ENCODE peak calls at places on chromosome 19, in four cellular contexts. Z, J, F and N are unnamed samples.
A peak's percentile ranks its signal among the peaks of the same experiment; 100 is the strongest.

GRCh38 chr19:55175117-55175867 is 4.8 kb downstream of the SYT5 start:
- DNase-seq in Z (no peak), J (no peak), F (no peak), N (no peak)

GRCh38 chr19:33394006-33394722 is 20.7 kb downstream of the CEBPG start:
- DNase-seq in Z (peak; percentile 86), J (no peak), F (peak; percentile 73), N (no peak)

GRCh38 chr19:34254552-34255432 is at the start of gene GARRE1:
- DNase-seq in Z (no peak), J (peak; percentile 86), F (peak; percentile 56), N (no peak)

GRCh38 chr19:45168767-45169351 is 8.1 kb upstream of the NKPD1 start:
- DNase-seq in Z (no peak), J (no peak), F (no peak), N (no peak)

GRCh38 chr19:44024900-44025216 is 321 bp upstream of the ZNF222 start:
- DNase-seq in Z (no peak), J (no peak), F (no peak), N (no peak)

GRCh38 chr19:1287622-1288527 is 2.2 kb downstream of the EFNA2 start:
- DNase-seq in Z (no peak), J (no peak), F (no peak), N (no peak)

GRCh38 chr19:1941146-1942077 is at the start of gene CSNK1G2:
- DNase-seq in Z (no peak), J (no peak), F (no peak), N (no peak)

GRCh38 chr19:491146-491741 is 5.0 kb upstream of the MADCAM1 start:
- DNase-seq in Z (no peak), J (no peak), F (peak; percentile 18), N (no peak)

GRCh38 chr19:55641376-55642152 is 762 bp downstream of the ZNF580 start:
- DNase-seq in Z (peak; percentile 39), J (peak; percentile 63), F (peak; percentile 36), N (no peak)

GRCh38 chr19:43430142-43430710 is 15.5 kb downstream of the TEX101 start:
- DNase-seq in Z (peak; percentile 18), J (no peak), F (no peak), N (no peak)

GRCh38 chr19:47322048-47322447 is 9.9 kb upstream of the C5AR2 start:
- DNase-seq in Z (no peak), J (no peak), F (no peak), N (no peak)

GRCh38 chr19:49492573-49493411 is 3.4 kb upstream of the RPS11 start:
- DNase-seq in Z (peak; percentile 42), J (peak; percentile 83), F (no peak), N (peak; percentile 59)

GRCh38 chr19:10334340-10335148 is 1.2 kb upstream of the RAVER1 start:
- DNase-seq in Z (peak; percentile 93), J (peak; percentile 93), F (peak; percentile 97), N (peak; percentile 81)

GRCh38 chr19:51071006-51071405 is 6.1 kb upstream of the KLK13 start:
- DNase-seq in Z (no peak), J (no peak), F (no peak), N (no peak)

GRCh38 chr19:2334986-2335846 is 6.7 kb downstream of the SPPL2B start:
- DNase-seq in Z (no peak), J (no peak), F (no peak), N (no peak)

GRCh38 chr19:295687-296370 is 4.6 kb upstream of the PLPP2 start:
- DNase-seq in Z (no peak), J (no peak), F (no peak), N (no peak)

GRCh38 chr19:32396046-32396652 is 9.4 kb upstream of the DPY19L3 start:
- DNase-seq in Z (no peak), J (no peak), F (no peak), N (no peak)

GRCh38 chr19:45779231-45780145 is 2.8 kb downstream of the DMPK start:
- DNase-seq in Z (peak; percentile 49), J (peak; percentile 95), F (peak; percentile 43), N (no peak)

GRCh38 chr19:45401815-45402468 is 2.9 kb downstream of the PPP1R13L start:
- DNase-seq in Z (no peak), J (no peak), F (peak; percentile 36), N (no peak)

GRCh38 chr19:35848919-35849505 is 3.3 kb downstream of the NPHS1 start:
- DNase-seq in Z (no peak), J (no peak), F (no peak), N (no peak)

GRCh38 chr19:55474269-55475265 is 1.9 kb upstream of the ZNF628 start:
- DNase-seq in Z (no peak), J (no peak), F (peak; percentile 29), N (no peak)

GRCh38 chr19:18861235-18861634 is 29.5 kb downstream of the UPF1 start:
- DNase-seq in Z (no peak), J (no peak), F (no peak), N (no peak)

GRCh38 chr19:1513492-1514294 is 874 bp upstream of the ADAMTSL5 start:
- DNase-seq in Z (peak; percentile 52), J (peak; percentile 59), F (peak; percentile 64), N (no peak)

GRCh38 chr19:11927227-11927626 is 2.3 kb downstream of the ZNF700 start:
- DNase-seq in Z (no peak), J (no peak), F (no peak), N (no peak)

GRCh38 chr19:43755256-43755801 is 567 bp upstream of the SMG9 start:
- DNase-seq in Z (peak; percentile 71), J (peak; percentile 91), F (peak; percentile 78), N (no peak)

GRCh38 chr19:42122691-42123607 is 9.3 kb downstream of the POU2F2 start:
- DNase-seq in Z (no peak), J (no peak), F (no peak), N (no peak)

GRCh38 chr19:10294368-10294697 is 4.6 kb downstream of the ICAM5 start:
- DNase-seq in Z (no peak), J (no peak), F (no peak), N (no peak)

GRCh38 chr19:44770550-44771257 is 7.0 kb upstream of the CBLC start:
- DNase-seq in Z (peak; percentile 94), J (peak; percentile 99), F (peak; percentile 95), N (peak; percentile 96)

GRCh38 chr19:45716314-45717130 is 14.2 kb downstream of the FBXO46 start:
- DNase-seq in Z (peak; percentile 32), J (peak; percentile 36), F (peak; percentile 41), N (no peak)

GRCh38 chr19:29675120-29675649 is 9.9 kb downstream of the PLEKHF1 start:
- DNase-seq in Z (no peak), J (no peak), F (no peak), N (no peak)

GRCh38 chr19:29678484-29679106 is 13.3 kb downstream of the PLEKHF1 start:
- DNase-seq in Z (no peak), J (no peak), F (no peak), N (no peak)

GRCh38 chr19:29676586-29676985 is 11.3 kb downstream of the PLEKHF1 start:
- DNase-seq in Z (no peak), J (no peak), F (no peak), N (no peak)

GRCh38 chr19:29675650-29676186 is 10.5 kb downstream of the PLEKHF1 start:
- DNase-seq in Z (no peak), J (no peak), F (no peak), N (no peak)

GRCh38 chr19:29677001-29677781 is 11.9 kb downstream of the PLEKHF1 start:
- DNase-seq in Z (no peak), J (no peak), F (no peak), N (no peak)
- TF ChIP-seq CTCF in Z (no peak), J (no peak), F (no peak), N (no peak)

GRCh38 chr19:4815426-4816387 is 15.8 kb downstream of the TICAM1 start:
- DNase-seq in Z (peak; percentile 93), J (peak; percentile 93), F (peak; percentile 94), N (peak; percentile 90)
- H3K4me3 ChIP-seq in Z (no peak overlapping the region), J (no peak overlapping the region), F (no peak overlapping the region), N (no peak overlapping the region)

GRCh38 chr19:7197760-7198696 is 96.2 kb downstream of the INSR start:
- DNase-seq in Z (peak; percentile 93), J (peak; percentile 91), F (peak; percentile 96), N (peak; percentile 68)
- TF ChIP-seq CTCF in Z (peak; percentile 19), J (no peak), F (peak; percentile 1), N (no peak)

GRCh38 chr19:30402790-30403189 is 30.6 kb downstream of the ZNF536 start:
- DNase-seq in Z (no peak), J (no peak), F (no peak), N (no peak)
- H3K4me3 ChIP-seq in Z (no peak overlapping the region), J (no peak overlapping the region), F (no peak overlapping the region), N (no peak overlapping the region)

GRCh38 chr19:38676023-38676877 is 28.8 kb downstream of the ACTN4 start:
- DNase-seq in Z (peak; percentile 73), J (no peak), F (peak; percentile 75), N (no peak)

GRCh38 chr19:38673030-38673429 is 25.6 kb downstream of the ACTN4 start:
- DNase-seq in Z (no peak), J (no peak), F (no peak), N (no peak)

GRCh38 chr19:38674388-38675133 is 27.1 kb downstream of the ACTN4 start:
- DNase-seq in Z (no peak), J (no peak), F (no peak), N (no peak)

GRCh38 chr19:38676878-38677646 is 29.6 kb downstream of the ACTN4 start:
- DNase-seq in Z (no peak), J (no peak), F (no peak), N (no peak)

DNA sequence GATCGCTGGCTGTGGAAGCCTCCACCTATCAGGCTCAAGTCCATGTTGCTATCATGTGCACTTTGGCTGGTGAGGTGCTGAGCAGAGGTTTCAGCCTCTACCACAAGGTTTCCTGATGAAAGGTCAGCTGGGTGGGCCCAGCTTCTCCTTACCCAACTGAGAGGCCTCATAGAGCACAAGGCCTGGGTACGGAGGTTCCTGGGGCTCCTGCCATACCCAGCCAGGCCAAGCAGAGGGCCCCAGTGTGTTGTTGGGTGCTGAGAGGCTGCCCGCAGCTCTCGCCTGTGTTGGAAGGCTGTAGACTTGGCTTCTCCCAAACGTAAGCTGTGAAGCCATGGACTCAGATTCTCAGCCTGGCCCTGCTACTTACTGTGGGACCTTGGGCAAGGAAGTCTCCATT is 28.2 kb downstream of the ACTN4 start:
- DNase-seq in Z (no peak), J (no peak), F (no peak), N (no peak)
- TF ChIP-seq CTCF in Z (no peak), J (no peak), F (no peak), N (no peak)

GRCh38 chr19:6971366-6971765 is 49.9 kb downstream of the MBD3L2B start:
- DNase-seq in Z (no peak), J (no peak), F (no peak), N (no peak)
- H3K4me3 ChIP-seq in Z (no peak overlapping the region), J (no peak overlapping the region), F (no peak overlapping the region), N (no peak overlapping the region)